ENCODE peak calls at places on chromosomes 11 and 22, in nine cellular contexts. A is NCI-H1417; T is neural progenitor cell; B is H7; P is naive thymus-derived CD8-positive, alpha-beta T cell; H is activated naive CD4-positive, alpha-beta T cell; O is activated T-cell treated with anti-CD3 and anti-CD28 coated beads for 1 hour; D is AG08395; R is colonic mucosa. G is an unnamed sample.

GRCh38 chr22:32044477-32044876 is 1.4 kb downstream of the SLC5A1 start:
- DNase-seq in A (no peak), D (no peak), H (no peak), O (no peak), T (no peak), P (no peak), R (no peak), B (no peak), G (no peak)

GRCh38 chr11:12126352-12127019 is 16.1 kb downstream of the MICAL2 start:
- DNase-seq in T (no peak), A (no peak), D (peak; percentile 80), B (no peak), O (no peak), H (no peak), P (no peak), R (no peak), G (no peak)

GRCh38 chr22:20258584-20259335 is 9.4 kb downstream of the RTN4R start:
- DNase-seq in A (no peak), P (no peak), R (no peak), O (no peak), D (no peak), H (no peak), B (peak; percentile 85), T (no peak), G (no peak)

GRCh38 chr11:59765068-59765770 is 10.0 kb downstream of the STX3 start:
- DNase-seq in D (no peak), R (peak; percentile 54), H (no peak), B (no peak), O (no peak), T (no peak), P (no peak), A (no peak), G (no peak)

GRCh38 chr11:59668188-59668949 is 468 bp downstream of the PATL1 start:
- DNase-seq in T (peak; percentile 94), D (peak; percentile 44), O (peak; percentile 54), P (no peak), A (no peak), B (peak; percentile 80), R (peak; percentile 62), H (peak; percentile 55), G (peak; percentile 62)

GRCh38 chr11:75344186-75344585 is 7.3 kb downstream of the ARRB1 start:
- DNase-seq in O (no peak), H (no peak), A (no peak), D (no peak), P (no peak), B (peak; percentile 36), T (no peak), R (peak; percentile 69), G (no peak)

GRCh38 chr22:44918166-44918924 is 91.5 kb downstream of the PHF21B start:
- DNase-seq in A (no peak), B (peak; percentile 51), O (no peak), D (no peak), T (no peak), H (no peak), R (no peak), P (no peak), G (no peak)

GRCh38 chr11:11512929-11513328 is 108.9 kb downstream of the GALNT18 start:
- DNase-seq in T (no peak), O (no peak), H (no peak), A (no peak), R (no peak), D (no peak), B (no peak), P (no peak), G (no peak)

GRCh38 chr11:17506314-17506713 is 29.7 kb upstream of the ABCC8 start:
- DNase-seq in D (no peak), O (no peak), P (no peak), H (no peak), T (no peak), A (no peak), B (no peak), R (no peak), G (no peak)

GRCh38 chr22:48491451-48491941 is 1336.2 kb downstream of the BRD1 start:
- DNase-seq in O (no peak), T (peak; percentile 47), P (no peak), R (no peak), D (peak; percentile 64), A (peak; percentile 2), H (no peak), B (peak; percentile 75), G (no peak)

G was measured in HAP-1.